ENCODE peak calls at places on chromosomes 12 and 14, in four cellular contexts. P is KG1, W is tibial artery, K is NCI-H345. S is an unnamed sample.

GRCh38 chr12:39713552-39713951 is 93.9 kb upstream of the ABCD2 start:
- DNase-seq in P (no peak), W (no peak), K (no peak), S (no peak)

GRCh38 chr12:53989227-53990113 is 4.5 kb downstream of the HOXC10 start:
- DNase-seq in P (no peak), W (no peak), K (peak), S (peak)

GRCh38 chr12:88518863-88519403 is 61.3 kb downstream of the KITLG start:
- DNase-seq in P (no peak), W (peak), K (no peak), S (no peak)

GRCh38 chr12:86931714-86932113 is 675.5 kb upstream of the MGAT4C start:
- DNase-seq in P (no peak), W (no peak), K (no peak), S (no peak)

GRCh38 chr14:37598085-37598972 is 2.9 kb downstream of the TTC6 start:
- DNase-seq in P (no peak), W (no peak), K (peak), S (no peak)

GRCh38 chr12:100251917-100252316 is 15.0 kb downstream of the DEPDC4 start:
- DNase-seq in P (no peak), W (no peak), K (peak), S (no peak)

GRCh38 chr12:57377103-57377840 is 53.6 kb downstream of the R3HDM2 start:
- DNase-seq in P (no peak), W (no peak), K (no peak), S (no peak)

GRCh38 chr12:88750867-88751543 is 170.7 kb upstream of the KITLG start:
- DNase-seq in P (no peak), W (no peak), K (no peak), S (no peak)

GRCh38 chr12:14952295-14952995 is 9.0 kb downstream of the ARHGDIB start:
- DNase-seq in P (no peak), W (no peak), K (no peak), S (peak)

GRCh38 chr12:121582583-121583333 is 1.9 kb upstream of the KDM2B start:
- DNase-seq in P (no peak), W (no peak), K (no peak), S (no peak)

GRCh38 chr14:68246074-68246980 is 426.7 kb downstream of the RAD51B start:
- DNase-seq in P (no peak), W (no peak), K (no peak), S (no peak)

GRCh38 chr12:32918890-32919791 is 22.6 kb upstream of the PKP2 start:
- DNase-seq in P (no peak), W (no peak), K (peak), S (peak)

GRCh38 chr12:57817261-57817989 is 1.1 kb downstream of the AVIL start:
- DNase-seq in P (no peak), W (no peak), K (no peak), S (no peak)

GRCh38 chr12:78115889-78116288 is 285.2 kb downstream of the NAV3 start:
- DNase-seq in P (no peak), W (no peak), K (no peak), S (no peak)

GRCh38 chr12:52130695-52131094 is 51.2 kb downstream of the SMIM41 start:
- DNase-seq in P (no peak), W (no peak), K (peak), S (peak)

GRCh38 chr14:26595922-26596721 is 1.7 kb downstream of the NOVA1 start:
- DNase-seq in P (no peak), W (no peak), K (peak), S (no peak)

GRCh38 chr14:89598548-89599186 is 181.6 kb upstream of the FOXN3 start:
- DNase-seq in P (no peak), W (no peak), K (peak), S (no peak)

GRCh38 chr14:51513933-51514332 is 137.8 kb upstream of the FRMD6 start:
- DNase-seq in P (no peak), W (no peak), K (no peak), S (no peak)

GRCh38 chr12:57803317-57803893 is 15.1 kb downstream of the AVIL start:
- DNase-seq in P (no peak), W (no peak), K (peak), S (peak)

GRCh38 chr12:50581226-50582184 is 76.7 kb downstream of the DIP2B start:
- DNase-seq in P (no peak), W (no peak), K (no peak), S (peak)

GRCh38 chr12:80168936-80169335 is 69.6 kb downstream of the OTOGL start:
- DNase-seq in P (no peak), W (no peak), K (no peak), S (no peak)

GRCh38 chr12:57211791-57212700 is 4.5 kb upstream of the NXPH4 start:
- DNase-seq in P (no peak), W (no peak), K (no peak), S (no peak)

GRCh38 chr14:72731252-72732020 is 162.5 kb downstream of the DPF3 start:
- DNase-seq in P (no peak), W (no peak), K (no peak), S (no peak)

GRCh38 chr14:90534091-90534837 is 137.4 kb downstream of the CALM1 start:
- DNase-seq in P (no peak), W (no peak), K (no peak), S (no peak)

GRCh38 chr12:43216490-43216889 is 335.5 kb downstream of the ADAMTS20 start:
- DNase-seq in P (no peak), W (no peak), K (no peak), S (no peak)

GRCh38 chr14:96165493-96166474 is 38.9 kb upstream of the BDKRB2 start:
- DNase-seq in P (no peak), W (no peak), K (no peak), S (no peak)

GRCh38 chr12:48861111-48861510 is 4.6 kb downstream of the RND1 start:
- DNase-seq in P (no peak), W (no peak), K (no peak), S (no peak)

GRCh38 chr14:102574840-102575478 is 17.5 kb upstream of the RCOR1 start:
- DNase-seq in P (no peak), W (no peak), K (no peak), S (no peak)

GRCh38 chr12:22684526-22685118 is 59.7 kb downstream of the ETNK1 start:
- DNase-seq in P (peak), W (no peak), K (no peak), S (no peak)

GRCh38 chr12:83067981-83068380 is 381.3 kb downstream of the TMTC2 start:
- DNase-seq in P (no peak), W (no peak), K (no peak), S (no peak)

GRCh38 chr12:113252494-113252893 is 31.2 kb downstream of the TPCN1 start:
- DNase-seq in P (no peak), W (no peak), K (peak), S (no peak)

GRCh38 chr14:31020834-31021575 is 4.4 kb upstream of the AP4S1 start:
- DNase-seq in P (no peak), W (no peak), K (no peak), S (no peak)

GRCh38 chr14:57883061-57883460 is 17.2 kb upstream of the SLC35F4 start:
- DNase-seq in P (no peak), W (no peak), K (no peak), S (no peak)

GRCh38 chr14:20262642-20263128 is 23.6 kb downstream of the OR11H4 start:
- DNase-seq in P (no peak), W (no peak), K (no peak), S (peak)

GRCh38 chr12:120162763-120163162 is 31.8 kb downstream of the GCN1 start:
- DNase-seq in P (no peak), W (no peak), K (no peak), S (no peak)

GRCh38 chr12:75977952-75978671 is 53.5 kb downstream of the PHLDA1 start:
- DNase-seq in P (peak), W (peak), K (no peak), S (peak)

GRCh38 chr12:109710747-109711595 is 2.7 kb upstream of the FAM222A start:
- DNase-seq in P (no peak), W (no peak), K (no peak), S (peak)